ENCODE peak calls at places on chromosome 18, in nine cellular contexts. One of them, this sample, is unnamed.

GRCh38 chr18:47586418-47586817 is 335.0 kb upstream of the SKOR2 start:
- DNase-seq in NCI-H1105: no peak
- DNase-seq in T-helper 17 cell: no peak
- DNase-seq in T-helper 2 cell: no peak
- DNase-seq in left cardiac atrium: no peak
- DNase-seq in activated T-helper 1 cell treated with anti-CD3 and anti-CD28 coated beads, Interleukin-12 subunit alpha, Interleukin-12 subunit beta, Interleukin-2, Interleukin-4 antibody, amounts not matched to agents 30 ng/mL and 10 ng/mL and 1 ng/mL, durations not matched to agents 14 hours and 24 hours and 36 hours: no peak
- DNase-seq in caudate nucleus: no peak
- DNase-seq in islet precursor cell: no peak
- DNase-seq in CD8-positive, alpha-beta memory T cell: no peak
- DNase-seq in this sample: no peak

GRCh38 chr18:47418746-47419145 is 167.3 kb upstream of the SKOR2 start:
- DNase-seq in NCI-H1105: no peak
- DNase-seq in T-helper 17 cell: no peak
- DNase-seq in T-helper 2 cell: no peak
- DNase-seq in left cardiac atrium: no peak
- DNase-seq in activated T-helper 1 cell treated with anti-CD3 and anti-CD28 coated beads, Interleukin-12 subunit alpha, Interleukin-12 subunit beta, Interleukin-2, Interleukin-4 antibody, amounts not matched to agents 30 ng/mL and 10 ng/mL and 1 ng/mL, durations not matched to agents 14 hours and 24 hours and 36 hours: no peak
- DNase-seq in caudate nucleus: no peak
- DNase-seq in islet precursor cell: peak
- DNase-seq in CD8-positive, alpha-beta memory T cell: no peak
- DNase-seq in this sample: no peak

GRCh38 chr18:36186461-36187137 is 698 bp upstream of the MOCOS start:
- DNase-seq in NCI-H1105: no peak
- DNase-seq in T-helper 17 cell: no peak
- DNase-seq in T-helper 2 cell: no peak
- DNase-seq in left cardiac atrium: peak
- DNase-seq in activated T-helper 1 cell treated with anti-CD3 and anti-CD28 coated beads, Interleukin-12 subunit alpha, Interleukin-12 subunit beta, Interleukin-2, Interleukin-4 antibody, amounts not matched to agents 30 ng/mL and 10 ng/mL and 1 ng/mL, durations not matched to agents 14 hours and 24 hours and 36 hours: no peak
- DNase-seq in caudate nucleus: no peak
- DNase-seq in islet precursor cell: no peak
- DNase-seq in CD8-positive, alpha-beta memory T cell: no peak
- DNase-seq in this sample: no peak

GRCh38 chr18:21163647-21164625 is 52.3 kb upstream of the ROCK1 start:
- DNase-seq in NCI-H1105: no peak
- DNase-seq in T-helper 17 cell: no peak
- DNase-seq in T-helper 2 cell: no peak
- DNase-seq in left cardiac atrium: no peak
- DNase-seq in activated T-helper 1 cell treated with anti-CD3 and anti-CD28 coated beads, Interleukin-12 subunit alpha, Interleukin-12 subunit beta, Interleukin-2, Interleukin-4 antibody, amounts not matched to agents 30 ng/mL and 10 ng/mL and 1 ng/mL, durations not matched to agents 14 hours and 24 hours and 36 hours: no peak
- DNase-seq in caudate nucleus: no peak
- DNase-seq in islet precursor cell: no peak
- DNase-seq in CD8-positive, alpha-beta memory T cell: no peak
- DNase-seq in this sample: peak

GRCh38 chr18:35042389-35043066 is 1.3 kb downstream of the MAPRE2 start:
- DNase-seq in NCI-H1105: no peak
- DNase-seq in T-helper 17 cell: no peak
- DNase-seq in T-helper 2 cell: no peak
- DNase-seq in left cardiac atrium: no peak
- DNase-seq in activated T-helper 1 cell treated with anti-CD3 and anti-CD28 coated beads, Interleukin-12 subunit alpha, Interleukin-12 subunit beta, Interleukin-2, Interleukin-4 antibody, amounts not matched to agents 30 ng/mL and 10 ng/mL and 1 ng/mL, durations not matched to agents 14 hours and 24 hours and 36 hours: no peak
- DNase-seq in caudate nucleus: no peak
- DNase-seq in islet precursor cell: no peak
- DNase-seq in CD8-positive, alpha-beta memory T cell: peak
- DNase-seq in this sample: no peak

GRCh38 chr18:11320981-11321380 is 171.6 kb upstream of the PIEZO2 start:
- DNase-seq in NCI-H1105: no peak
- DNase-seq in T-helper 17 cell: no peak
- DNase-seq in T-helper 2 cell: no peak
- DNase-seq in left cardiac atrium: no peak
- DNase-seq in activated T-helper 1 cell treated with anti-CD3 and anti-CD28 coated beads, Interleukin-12 subunit alpha, Interleukin-12 subunit beta, Interleukin-2, Interleukin-4 antibody, amounts not matched to agents 30 ng/mL and 10 ng/mL and 1 ng/mL, durations not matched to agents 14 hours and 24 hours and 36 hours: no peak
- DNase-seq in caudate nucleus: no peak
- DNase-seq in islet precursor cell: no peak
- DNase-seq in CD8-positive, alpha-beta memory T cell: no peak
- DNase-seq in this sample: no peak

GRCh38 chr18:74493689-74494088 is 2.5 kb upstream of the CNDP2 start:
- DNase-seq in NCI-H1105: peak
- DNase-seq in T-helper 17 cell: peak
- DNase-seq in T-helper 2 cell: peak
- DNase-seq in left cardiac atrium: no peak
- DNase-seq in activated T-helper 1 cell treated with anti-CD3 and anti-CD28 coated beads, Interleukin-12 subunit alpha, Interleukin-12 subunit beta, Interleukin-2, Interleukin-4 antibody, amounts not matched to agents 30 ng/mL and 10 ng/mL and 1 ng/mL, durations not matched to agents 14 hours and 24 hours and 36 hours: peak
- DNase-seq in caudate nucleus: peak
- DNase-seq in islet precursor cell: peak
- DNase-seq in CD8-positive, alpha-beta memory T cell: peak
- DNase-seq in this sample: no peak

GRCh38 chr18:48929951-48930713 is 20.6 kb downstream of the SMAD7 start:
- DNase-seq in NCI-H1105: no peak
- DNase-seq in T-helper 17 cell: no peak
- DNase-seq in T-helper 2 cell: no peak
- DNase-seq in left cardiac atrium: peak
- DNase-seq in activated T-helper 1 cell treated with anti-CD3 and anti-CD28 coated beads, Interleukin-12 subunit alpha, Interleukin-12 subunit beta, Interleukin-2, Interleukin-4 antibody, amounts not matched to agents 30 ng/mL and 10 ng/mL and 1 ng/mL, durations not matched to agents 14 hours and 24 hours and 36 hours: no peak
- DNase-seq in caudate nucleus: no peak
- DNase-seq in islet precursor cell: peak
- DNase-seq in CD8-positive, alpha-beta memory T cell: no peak
- DNase-seq in this sample: peak

GRCh38 chr18:9684901-9685738 is 23.0 kb upstream of the RAB31 start:
- DNase-seq in NCI-H1105: no peak
- DNase-seq in T-helper 17 cell: no peak
- DNase-seq in T-helper 2 cell: no peak
- DNase-seq in left cardiac atrium: peak
- DNase-seq in activated T-helper 1 cell treated with anti-CD3 and anti-CD28 coated beads, Interleukin-12 subunit alpha, Interleukin-12 subunit beta, Interleukin-2, Interleukin-4 antibody, amounts not matched to agents 30 ng/mL and 10 ng/mL and 1 ng/mL, durations not matched to agents 14 hours and 24 hours and 36 hours: no peak
- DNase-seq in caudate nucleus: no peak
- DNase-seq in islet precursor cell: no peak
- DNase-seq in CD8-positive, alpha-beta memory T cell: no peak
- DNase-seq in this sample: no peak

GRCh38 chr18:32317651-32318050 is 127.8 kb downstream of the MEP1B start:
- DNase-seq in NCI-H1105: no peak
- DNase-seq in T-helper 17 cell: no peak
- DNase-seq in T-helper 2 cell: no peak
- DNase-seq in left cardiac atrium: no peak
- DNase-seq in activated T-helper 1 cell treated with anti-CD3 and anti-CD28 coated beads, Interleukin-12 subunit alpha, Interleukin-12 subunit beta, Interleukin-2, Interleukin-4 antibody, amounts not matched to agents 30 ng/mL and 10 ng/mL and 1 ng/mL, durations not matched to agents 14 hours and 24 hours and 36 hours: no peak
- DNase-seq in caudate nucleus: no peak
- DNase-seq in islet precursor cell: no peak
- DNase-seq in CD8-positive, alpha-beta memory T cell: no peak
- DNase-seq in this sample: no peak

GRCh38 chr18:9736942-9737813 is 29.1 kb downstream of the RAB31 start:
- DNase-seq in NCI-H1105: peak
- DNase-seq in T-helper 17 cell: no peak
- DNase-seq in T-helper 2 cell: no peak
- DNase-seq in left cardiac atrium: no peak
- DNase-seq in activated T-helper 1 cell treated with anti-CD3 and anti-CD28 coated beads, Interleukin-12 subunit alpha, Interleukin-12 subunit beta, Interleukin-2, Interleukin-4 antibody, amounts not matched to agents 30 ng/mL and 10 ng/mL and 1 ng/mL, durations not matched to agents 14 hours and 24 hours and 36 hours: no peak
- DNase-seq in caudate nucleus: no peak
- DNase-seq in islet precursor cell: peak
- DNase-seq in CD8-positive, alpha-beta memory T cell: no peak
- DNase-seq in this sample: no peak

GRCh38 chr18:22066083-22066485 is 103.3 kb upstream of the GATA6 start:
- DNase-seq in NCI-H1105: no peak
- DNase-seq in T-helper 17 cell: no peak
- DNase-seq in T-helper 2 cell: no peak
- DNase-seq in left cardiac atrium: no peak
- DNase-seq in activated T-helper 1 cell treated with anti-CD3 and anti-CD28 coated beads, Interleukin-12 subunit alpha, Interleukin-12 subunit beta, Interleukin-2, Interleukin-4 antibody, amounts not matched to agents 30 ng/mL and 10 ng/mL and 1 ng/mL, durations not matched to agents 14 hours and 24 hours and 36 hours: no peak
- DNase-seq in caudate nucleus: no peak
- DNase-seq in islet precursor cell: no peak
- DNase-seq in CD8-positive, alpha-beta memory T cell: no peak
- DNase-seq in this sample: no peak

GRCh38 chr18:29488617-29489016 is 1311.7 kb upstream of the CDH2 start:
- DNase-seq in NCI-H1105: no peak
- DNase-seq in T-helper 17 cell: no peak
- DNase-seq in T-helper 2 cell: no peak
- DNase-seq in left cardiac atrium: no peak
- DNase-seq in activated T-helper 1 cell treated with anti-CD3 and anti-CD28 coated beads, Interleukin-12 subunit alpha, Interleukin-12 subunit beta, Interleukin-2, Interleukin-4 antibody, amounts not matched to agents 30 ng/mL and 10 ng/mL and 1 ng/mL, durations not matched to agents 14 hours and 24 hours and 36 hours: no peak
- DNase-seq in caudate nucleus: no peak
- DNase-seq in islet precursor cell: no peak
- DNase-seq in CD8-positive, alpha-beta memory T cell: no peak
- DNase-seq in this sample: no peak

GRCh38 chr18:10072659-10073309 is 159.0 kb downstream of the VAPA start:
- DNase-seq in NCI-H1105: no peak
- DNase-seq in T-helper 17 cell: no peak
- DNase-seq in T-helper 2 cell: no peak
- DNase-seq in left cardiac atrium: no peak
- DNase-seq in activated T-helper 1 cell treated with anti-CD3 and anti-CD28 coated beads, Interleukin-12 subunit alpha, Interleukin-12 subunit beta, Interleukin-2, Interleukin-4 antibody, amounts not matched to agents 30 ng/mL and 10 ng/mL and 1 ng/mL, durations not matched to agents 14 hours and 24 hours and 36 hours: no peak
- DNase-seq in caudate nucleus: no peak
- DNase-seq in islet precursor cell: no peak
- DNase-seq in CD8-positive, alpha-beta memory T cell: no peak
- DNase-seq in this sample: no peak

GRCh38 chr18:31583185-31583854 is 8.4 kb upstream of the TTR start:
- DNase-seq in NCI-H1105: no peak
- DNase-seq in T-helper 17 cell: no peak
- DNase-seq in T-helper 2 cell: no peak
- DNase-seq in left cardiac atrium: no peak
- DNase-seq in activated T-helper 1 cell treated with anti-CD3 and anti-CD28 coated beads, Interleukin-12 subunit alpha, Interleukin-12 subunit beta, Interleukin-2, Interleukin-4 antibody, amounts not matched to agents 30 ng/mL and 10 ng/mL and 1 ng/mL, durations not matched to agents 14 hours and 24 hours and 36 hours: no peak
- DNase-seq in caudate nucleus: no peak
- DNase-seq in islet precursor cell: no peak
- DNase-seq in CD8-positive, alpha-beta memory T cell: no peak
- DNase-seq in this sample: no peak

GRCh38 chr18:6412933-6413472 is 1.7 kb downstream of the L3MBTL4 start:
- DNase-seq in NCI-H1105: no peak
- DNase-seq in T-helper 17 cell: no peak
- DNase-seq in T-helper 2 cell: no peak
- DNase-seq in left cardiac atrium: no peak
- DNase-seq in activated T-helper 1 cell treated with anti-CD3 and anti-CD28 coated beads, Interleukin-12 subunit alpha, Interleukin-12 subunit beta, Interleukin-2, Interleukin-4 antibody, amounts not matched to agents 30 ng/mL and 10 ng/mL and 1 ng/mL, durations not matched to agents 14 hours and 24 hours and 36 hours: no peak
- DNase-seq in caudate nucleus: no peak
- DNase-seq in islet precursor cell: no peak
- DNase-seq in CD8-positive, alpha-beta memory T cell: no peak
- DNase-seq in this sample: no peak